ENCODE peak calls at places on chromosomes 11 and 22, in seven cellular contexts. T is transverse colon, E is lower leg skin, N is upper lobe of right lung, Z is keratinocyte, W is right lobe of liver, O is fibroblast of lung. L is an unnamed sample.
A peak's percentile ranks its signal among the peaks of the same experiment; 100 is the strongest.

GRCh38 chr22:22235564-22235963 is 9.0 kb upstream of the VPREB1 start:
- DNase-seq in T (peak; percentile 46), E (no peak), N (no peak), Z (no peak), W (no peak), O (peak; percentile 19), L (no peak)

GRCh38 chr11:75195164-75195962 is 44.5 kb downstream of the SLCO2B1 start:
- DNase-seq in T (peak; percentile 22), E (peak; percentile 62), N (peak; percentile 85), Z (no peak), W (peak; percentile 92), O (no peak), L (no peak)

GRCh38 chr22:21766933-21767462 is 31.4 kb upstream of the YPEL1 start:
- DNase-seq in T (peak; percentile 29), E (no peak), N (peak; percentile 40), Z (no peak), W (no peak), O (no peak), L (no peak)

GRCh38 chr11:108880510-108880909 is 215.6 kb downstream of the DDX10 start:
- DNase-seq in T (no peak), E (no peak), N (no peak), Z (no peak), W (no peak), O (no peak), L (no peak)

GRCh38 chr11:130435671-130436070 is 7.3 kb upstream of the ADAMTS8 start:
- DNase-seq in T (no peak), E (no peak), N (no peak), Z (no peak), W (no peak), O (peak; percentile 9), L (peak; percentile 40)

GRCh38 chr11:130738618-130739017 is 177.7 kb downstream of the SNX19 start:
- DNase-seq in T (no peak), E (no peak), N (no peak), Z (no peak), W (no peak), O (peak; percentile 41), L (peak; percentile 50)

GRCh38 chr22:33848251-33848650 is 72.0 kb downstream of the LARGE1 start:
- DNase-seq in T (no peak), E (no peak), N (no peak), Z (no peak), W (no peak), O (no peak), L (no peak)

GRCh38 chr11:62577046-62577708 is 3.5 kb upstream of the EEF1G start:
- DNase-seq in T (no peak), E (no peak), N (no peak), Z (no peak), W (no peak), O (no peak), L (no peak)

GRCh38 chr11:613369-613968 is 2.3 kb downstream of the IRF7 start:
- DNase-seq in T (peak; percentile 92), E (peak; percentile 65), N (peak; percentile 88), Z (peak; percentile 67), W (peak; percentile 88), O (peak; percentile 38), L (no peak)

GRCh38 chr11:74932169-74932568 is 16.7 kb downstream of the XRRA1 start:
- DNase-seq in T (no peak), E (no peak), N (no peak), Z (no peak), W (no peak), O (peak; percentile 46), L (peak; percentile 57)

GRCh38 chr22:20490183-20490940 is 5.2 kb downstream of the KLHL22 start:
- DNase-seq in T (no peak), E (no peak), N (no peak), Z (no peak), W (no peak), O (no peak), L (no peak)

GRCh38 chr11:26904114-26904513 is 89.8 kb upstream of the FIBIN start:
- DNase-seq in T (no peak), E (no peak), N (no peak), Z (no peak), W (no peak), O (no peak), L (no peak)

GRCh38 chr11:1338201-1339065 is 29.0 kb upstream of the TOLLIP start:
- DNase-seq in T (no peak), E (no peak), N (no peak), Z (no peak), W (peak; percentile 51), O (no peak), L (no peak)

GRCh38 chr11:44804449-44805151 is 77.8 kb downstream of the TSPAN18 start:
- DNase-seq in T (no peak), E (no peak), N (peak; percentile 41), Z (no peak), W (no peak), O (peak; percentile 3), L (no peak)

GRCh38 chr11:106917973-106918372 is 100.3 kb downstream of the GUCY1A2 start:
- DNase-seq in T (no peak), E (no peak), N (no peak), Z (no peak), W (no peak), O (peak; percentile 2), L (no peak)
- TF ChIP-seq CTCF in T (no peak), E (no peak), N (peak; percentile 8), Z (peak; percentile 49), W (no peak), O (peak; percentile 50), L (peak; percentile 54)

GRCh38 chr11:84021291-84021690 is 735.1 kb upstream of the CCDC90B start:
- DNase-seq in T (no peak), E (no peak), N (no peak), Z (no peak), W (no peak), O (peak; percentile 10), L (no peak)
- H3K4me3 ChIP-seq in T (no peak overlapping the region), E (no peak overlapping the region), N (no peak overlapping the region), Z (no peak overlapping the region), W (no peak overlapping the region), O (no peak overlapping the region), L (no peak overlapping the region)

GRCh38 chr11:69644962-69645675 is 4.2 kb downstream of the CCND1 start:
- DNase-seq in T (no peak), E (no peak), N (peak; percentile 63), Z (no peak), W (no peak), O (no peak), L (no peak)
- TF ChIP-seq CTCF in T (no peak), E (no peak), N (no peak), Z (no peak), W (no peak), O (no peak), L (peak; percentile 22)

GRCh38 chr11:104092744-104093143 is 56.3 kb downstream of the DDI1 start:
- DNase-seq in T (no peak), E (no peak), N (no peak), Z (no peak), W (no peak), O (no peak), L (no peak)
- H3K4me3 ChIP-seq in T (no peak overlapping the region), E (no peak overlapping the region), N (no peak overlapping the region), Z (no peak overlapping the region), W (no peak overlapping the region), O (no peak overlapping the region), L (no peak overlapping the region)

GRCh38 chr11:15011741-15012140 is 39.6 kb upstream of the CALCA start:
- DNase-seq in T (no peak), E (no peak), N (no peak), Z (no peak), W (no peak), O (no peak), L (no peak)

GRCh38 chr11:15010860-15011259 is 38.7 kb upstream of the CALCA start:
- DNase-seq in T (no peak), E (no peak), N (no peak), Z (no peak), W (no peak), O (no peak), L (no peak)

GRCh38 chr11:15006139-15006759 is 34.1 kb upstream of the CALCA start:
- DNase-seq in T (no peak), E (no peak), N (no peak), Z (peak; percentile 15), W (no peak), O (peak; percentile 52), L (peak; percentile 51)
- TF ChIP-seq CTCF in T (peak; percentile 18), E (no peak), N (peak; percentile 38), Z (peak; percentile 44), W (peak; percentile 41), O (peak; percentile 47), L (peak; percentile 45)

DNA sequence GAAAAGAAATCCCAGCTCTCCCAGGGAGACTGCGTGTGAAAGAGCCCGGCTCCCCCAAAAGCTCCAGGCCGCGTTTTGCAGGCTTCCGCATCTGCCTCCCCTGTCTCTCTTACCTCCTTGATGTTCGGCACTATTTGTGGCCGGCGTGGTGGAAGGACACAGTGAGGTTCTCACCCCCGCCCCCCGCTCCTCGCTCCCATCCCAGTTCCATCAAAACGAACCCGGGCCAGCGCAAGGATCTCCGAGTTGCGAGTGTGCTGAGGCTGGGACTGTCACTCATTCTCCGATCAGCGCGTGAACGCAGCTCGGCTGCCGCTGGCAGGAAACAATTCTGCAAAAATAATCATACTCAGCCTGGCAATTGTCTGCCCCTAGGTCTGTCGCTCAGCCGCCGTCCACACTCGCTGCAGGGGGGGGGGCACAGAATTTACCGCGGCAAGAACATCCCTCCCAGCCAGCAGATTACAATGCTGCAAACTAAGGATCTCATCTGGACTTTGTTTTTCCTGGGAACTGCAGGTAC is at the start of gene NCAM1:
- DNase-seq in T (peak; percentile 51), E (peak; percentile 19), N (peak; percentile 66), Z (no peak), W (peak; percentile 51), O (peak; percentile 81), L (peak; percentile 81)
- H3K4me3 ChIP-seq in T (peak within 1 kb of the TSS; percentile 50), E (peak within 1 kb of the TSS; percentile 5), N (peak within 1 kb of the TSS; percentile 46), Z (peak within 1 kb of the TSS; percentile 26), W (peak within 1 kb of the TSS; percentile 46), O (peak within 1 kb of the TSS; percentile 44), L (peak within 1 kb of the TSS; percentile 53)

GRCh38 chr11:32382339-32383049 is 52.8 kb downstream of the WT1 start:
- DNase-seq in T (no peak), E (no peak), N (no peak), Z (no peak), W (no peak), O (no peak), L (no peak)

GRCh38 chr11:32386770-32387377 is 48.5 kb downstream of the WT1 start:
- DNase-seq in T (no peak), E (no peak), N (no peak), Z (no peak), W (no peak), O (peak; percentile 63), L (peak; percentile 35)

GRCh38 chr11:32390712-32391111 is 44.6 kb downstream of the WT1 start:
- DNase-seq in T (no peak), E (no peak), N (no peak), Z (no peak), W (no peak), O (no peak), L (no peak)

GRCh38 chr11:32388871-32389770 is 46.2 kb downstream of the WT1 start:
- DNase-seq in T (no peak), E (no peak), N (no peak), Z (no peak), W (no peak), O (no peak), L (no peak)

GRCh38 chr11:32385998-32386397 is 49.3 kb downstream of the WT1 start:
- DNase-seq in T (peak; percentile 24), E (no peak), N (no peak), Z (no peak), W (no peak), O (peak; percentile 46), L (peak; percentile 37)
- TF ChIP-seq CTCF in T (peak; percentile 35), E (no peak), N (no peak), Z (peak; percentile 58), W (no peak), O (peak; percentile 74), L (peak; percentile 71)

GRCh38 chr22:31947296-31947695 is 3.0 kb downstream of the YWHAH start:
- DNase-seq in T (peak; percentile 38), E (no peak), N (no peak), Z (no peak), W (no peak), O (no peak), L (peak; percentile 30)
- H3K4me3 ChIP-seq in T (no peak overlapping the region), E (no peak overlapping the region), N (peak overlapping the region; percentile 93), Z (no peak overlapping the region), W (no peak overlapping the region), O (no peak overlapping the region), L (no peak overlapping the region)